ENCODE peak calls at places on chromosome 1, in six cellular contexts. X, L, C, W, I and U are unnamed samples.

GRCh38 chr1:160205974-160206369 is 788 bp downstream of the PEA15 start:
- DNase-seq in X (no peak), L (no peak), C (peak), W (peak), I (no peak), U (no peak)

GRCh38 chr1:110619412-110620249 is 13.5 kb upstream of the KCNA2 start:
- DNase-seq in X (peak), L (peak), C (peak), W (peak), I (peak), U (peak)

GRCh38 chr1:232990176-232990723 is 39.8 kb downstream of the NTPCR start:
- DNase-seq in X (no peak), L (no peak), C (no peak), W (no peak), I (no peak), U (no peak)

GRCh38 chr1:51416910-51417309 is 86.5 kb upstream of the TTC39A start:
- DNase-seq in X (no peak), L (no peak), C (no peak), W (no peak), I (no peak), U (no peak)

GRCh38 chr1:169853335-169853734 is 40.4 kb downstream of the SCYL3 start:
- DNase-seq in X (no peak), L (no peak), C (no peak), W (no peak), I (no peak), U (no peak)

GRCh38 chr1:156310962-156311361 is 11.9 kb upstream of the VHLL start:
- DNase-seq in X (no peak), L (no peak), C (no peak), W (peak), I (no peak), U (no peak)

GRCh38 chr1:46221749-46222148 is 18.6 kb downstream of the LURAP1 start:
- DNase-seq in X (no peak), L (no peak), C (no peak), W (no peak), I (no peak), U (no peak)

GRCh38 chr1:29584816-29585600 is 348.7 kb downstream of the PTPRU start:
- DNase-seq in X (no peak), L (no peak), C (no peak), W (no peak), I (no peak), U (no peak)

GRCh38 chr1:203368624-203369451 is 17.9 kb upstream of the FMOD start:
- DNase-seq in X (peak), L (no peak), C (no peak), W (peak), I (no peak), U (no peak)

GRCh38 chr1:235783148-235783776 is 83.4 kb downstream of the LYST start:
- DNase-seq in X (peak), L (no peak), C (no peak), W (peak), I (peak), U (no peak)

GRCh38 chr1:53254011-53254640 is 15.8 kb upstream of the MAGOH start:
- DNase-seq in X (no peak), L (no peak), C (no peak), W (peak), I (no peak), U (no peak)

GRCh38 chr1:4447778-4448360 is 206.5 kb upstream of the AJAP1 start:
- DNase-seq in X (no peak), L (no peak), C (no peak), W (no peak), I (no peak), U (no peak)

GRCh38 chr1:61191140-61191720 is 108.9 kb downstream of the NFIA start:
- DNase-seq in X (no peak), L (no peak), C (no peak), W (no peak), I (no peak), U (no peak)

GRCh38 chr1:24544239-24544638 is 11.6 kb upstream of the NCMAP start:
- DNase-seq in X (no peak), L (no peak), C (no peak), W (peak), I (no peak), U (no peak)

GRCh38 chr1:77940921-77941570 is 37.8 kb downstream of the FUBP1 start:
- DNase-seq in X (no peak), L (no peak), C (no peak), W (no peak), I (no peak), U (no peak)

GRCh38 chr1:54567961-54568360 is 19.9 kb downstream of the ACOT11 start:
- DNase-seq in X (no peak), L (peak), C (no peak), W (peak), I (no peak), U (no peak)

GRCh38 chr1:38962560-38962959 is 20.9 kb upstream of the RHBDL2 start:
- DNase-seq in X (no peak), L (peak), C (no peak), W (peak), I (no peak), U (no peak)

GRCh38 chr1:34476371-34476770 is 278.5 kb upstream of the GJB5 start:
- DNase-seq in X (no peak), L (no peak), C (no peak), W (no peak), I (no peak), U (no peak)

GRCh38 chr1:64269558-64269884 is 66.1 kb downstream of the UBE2U start:
- DNase-seq in X (no peak), L (no peak), C (no peak), W (no peak), I (no peak), U (no peak)

GRCh38 chr1:29462096-29462495 is 225.8 kb downstream of the PTPRU start:
- DNase-seq in X (no peak), L (no peak), C (no peak), W (no peak), I (no peak), U (no peak)

GRCh38 chr1:178552856-178553255 is 39.9 kb downstream of the TEX35 start:
- DNase-seq in X (no peak), L (no peak), C (no peak), W (no peak), I (no peak), U (no peak)

GRCh38 chr1:12415239-12415543 is 185.4 kb downstream of the VPS13D start:
- DNase-seq in X (no peak), L (no peak), C (no peak), W (peak), I (no peak), U (no peak)

GRCh38 chr1:30660241-30660640 is 63.1 kb downstream of the MATN1 start:
- DNase-seq in X (no peak), L (peak), C (no peak), W (no peak), I (no peak), U (no peak)

GRCh38 chr1:51270751-51271150 is 34.7 kb downstream of the RNF11 start:
- DNase-seq in X (no peak), L (no peak), C (no peak), W (no peak), I (no peak), U (no peak)

GRCh38 chr1:117606608-117607261 is 887 bp downstream of the TENT5C start:
- DNase-seq in X (no peak), L (peak), C (peak), W (peak), I (no peak), U (peak)

GRCh38 chr1:210072129-210072528 is 134.1 kb downstream of the SYT14 start:
- DNase-seq in X (no peak), L (no peak), C (no peak), W (peak), I (no peak), U (no peak)

GRCh38 chr1:81170721-81171120 is 630.0 kb upstream of the ADGRL2 start:
- DNase-seq in X (no peak), L (no peak), C (no peak), W (no peak), I (no peak), U (no peak)

GRCh38 chr1:206506803-206507394 is 432 bp upstream of the RASSF5 start:
- DNase-seq in X (no peak), L (peak), C (no peak), W (peak), I (no peak), U (no peak)